ENCODE peak calls at places on chromosomes 16 and 17, in eight cellular contexts. One of them, this sample, is unnamed.

GRCh38 chr16:57446530-57447141 is 549 bp downstream of the CIAPIN1 start:
- DNase-seq in EL: peak
- DNase-seq in GDM1: no peak
- DNase-seq in T-helper 1 cell: peak
- DNase-seq in effector memory CD8-positive, alpha-beta T cell: no peak
- DNase-seq in neural progenitor cell: no peak
- DNase-seq in H1: no peak
- DNase-seq in A549: peak
- DNase-seq in this sample: peak

GRCh38 chr16:27232061-27232841 is 28.9 kb downstream of the KDM8 start:
- DNase-seq in EL: no peak
- DNase-seq in GDM1: peak
- DNase-seq in T-helper 1 cell: no peak
- DNase-seq in effector memory CD8-positive, alpha-beta T cell: no peak
- DNase-seq in neural progenitor cell: no peak
- DNase-seq in H1: no peak
- DNase-seq in A549: no peak
- DNase-seq in this sample: peak

GRCh38 chr17:80151333-80151732 is 4.4 kb upstream of the EIF4A3 start:
- DNase-seq in EL: peak
- DNase-seq in GDM1: no peak
- DNase-seq in T-helper 1 cell: no peak
- DNase-seq in effector memory CD8-positive, alpha-beta T cell: no peak
- DNase-seq in neural progenitor cell: no peak
- DNase-seq in H1: no peak
- DNase-seq in A549: no peak
- DNase-seq in this sample: no peak

GRCh38 chr17:72749119-72749572 is 343.3 kb downstream of the SLC39A11 start:
- DNase-seq in EL: no peak
- DNase-seq in GDM1: no peak
- DNase-seq in T-helper 1 cell: no peak
- DNase-seq in effector memory CD8-positive, alpha-beta T cell: no peak
- DNase-seq in neural progenitor cell: no peak
- DNase-seq in H1: no peak
- DNase-seq in A549: no peak
- DNase-seq in this sample: no peak

GRCh38 chr16:11164482-11165270 is 91.3 kb downstream of the SOCS1 start:
- DNase-seq in EL: no peak
- DNase-seq in GDM1: no peak
- DNase-seq in T-helper 1 cell: no peak
- DNase-seq in effector memory CD8-positive, alpha-beta T cell: no peak
- DNase-seq in neural progenitor cell: peak
- DNase-seq in H1: no peak
- DNase-seq in A549: no peak
- DNase-seq in this sample: no peak

GRCh38 chr16:5071681-5072333 is at the start of gene ALG1:
- DNase-seq in EL: peak
- DNase-seq in GDM1: peak
- DNase-seq in T-helper 1 cell: peak
- DNase-seq in effector memory CD8-positive, alpha-beta T cell: peak
- DNase-seq in neural progenitor cell: peak
- DNase-seq in H1: peak
- DNase-seq in A549: peak
- DNase-seq in this sample: peak

GRCh38 chr17:82354804-82355308 is 4.2 kb upstream of the TEX19 start:
- DNase-seq in EL: no peak
- DNase-seq in GDM1: no peak
- DNase-seq in T-helper 1 cell: no peak
- DNase-seq in effector memory CD8-positive, alpha-beta T cell: no peak
- DNase-seq in neural progenitor cell: no peak
- DNase-seq in H1: no peak
- DNase-seq in A549: no peak
- DNase-seq in this sample: no peak

GRCh38 chr17:67656494-67657203 is 61.1 kb upstream of the NOL11 start:
- DNase-seq in EL: no peak
- DNase-seq in GDM1: no peak
- DNase-seq in T-helper 1 cell: no peak
- DNase-seq in effector memory CD8-positive, alpha-beta T cell: no peak
- DNase-seq in neural progenitor cell: no peak
- DNase-seq in H1: no peak
- DNase-seq in A549: no peak
- DNase-seq in this sample: no peak

GRCh38 chr16:17105239-17105721 is 365.5 kb downstream of the XYLT1 start:
- DNase-seq in EL: no peak
- DNase-seq in GDM1: no peak
- DNase-seq in T-helper 1 cell: no peak
- DNase-seq in effector memory CD8-positive, alpha-beta T cell: no peak
- DNase-seq in neural progenitor cell: peak
- DNase-seq in H1: no peak
- DNase-seq in A549: no peak
- DNase-seq in this sample: peak

GRCh38 chr16:89385712-89386111 is 104.6 kb downstream of the ANKRD11 start:
- DNase-seq in EL: no peak
- DNase-seq in GDM1: no peak
- DNase-seq in T-helper 1 cell: no peak
- DNase-seq in effector memory CD8-positive, alpha-beta T cell: no peak
- DNase-seq in neural progenitor cell: no peak
- DNase-seq in H1: no peak
- DNase-seq in A549: no peak
- DNase-seq in this sample: no peak

GRCh38 chr16:2743007-2743810 is 9.2 kb upstream of the SRRM2 start:
- DNase-seq in EL: no peak
- DNase-seq in GDM1: no peak
- DNase-seq in T-helper 1 cell: no peak
- DNase-seq in effector memory CD8-positive, alpha-beta T cell: no peak
- DNase-seq in neural progenitor cell: no peak
- DNase-seq in H1: no peak
- DNase-seq in A549: no peak
- DNase-seq in this sample: no peak

GRCh38 chr17:74245145-74245817 is 28.8 kb upstream of the DNAI2 start:
- DNase-seq in EL: no peak
- DNase-seq in GDM1: no peak
- DNase-seq in T-helper 1 cell: no peak
- DNase-seq in effector memory CD8-positive, alpha-beta T cell: no peak
- DNase-seq in neural progenitor cell: peak
- DNase-seq in H1: peak
- DNase-seq in A549: no peak
- DNase-seq in this sample: peak

GRCh38 chr17:76262732-76263344 is 2.3 kb upstream of the UBALD2 start:
- DNase-seq in EL: no peak
- DNase-seq in GDM1: peak
- DNase-seq in T-helper 1 cell: no peak
- DNase-seq in effector memory CD8-positive, alpha-beta T cell: no peak
- DNase-seq in neural progenitor cell: no peak
- DNase-seq in H1: no peak
- DNase-seq in A549: no peak
- DNase-seq in this sample: no peak

GRCh38 chr17:16013943-16014407 is 14.4 kb downstream of the TTC19 start:
- DNase-seq in EL: peak
- DNase-seq in GDM1: no peak
- DNase-seq in T-helper 1 cell: no peak
- DNase-seq in effector memory CD8-positive, alpha-beta T cell: no peak
- DNase-seq in neural progenitor cell: peak
- DNase-seq in H1: no peak
- DNase-seq in A549: peak
- DNase-seq in this sample: peak

GRCh38 chr17:18226284-18226945 is 980 bp downstream of the LLGL1 start:
- DNase-seq in EL: peak
- DNase-seq in GDM1: no peak
- DNase-seq in T-helper 1 cell: no peak
- DNase-seq in effector memory CD8-positive, alpha-beta T cell: no peak
- DNase-seq in neural progenitor cell: no peak
- DNase-seq in H1: no peak
- DNase-seq in A549: no peak
- DNase-seq in this sample: no peak

GRCh38 chr17:68646626-68647526 is 45.7 kb upstream of the FAM20A start:
- DNase-seq in EL: no peak
- DNase-seq in GDM1: no peak
- DNase-seq in T-helper 1 cell: no peak
- DNase-seq in effector memory CD8-positive, alpha-beta T cell: no peak
- DNase-seq in neural progenitor cell: no peak
- DNase-seq in H1: no peak
- DNase-seq in A549: no peak
- DNase-seq in this sample: no peak

GRCh38 chr16:71610936-71611871 is 14.8 kb upstream of the MARVELD3 start:
- DNase-seq in EL: peak
- DNase-seq in GDM1: peak
- DNase-seq in T-helper 1 cell: peak
- DNase-seq in effector memory CD8-positive, alpha-beta T cell: peak
- DNase-seq in neural progenitor cell: peak
- DNase-seq in H1: peak
- DNase-seq in A549: peak
- DNase-seq in this sample: peak

GRCh38 chr17:773467-774319 is 8.4 kb downstream of the GLOD4 start:
- DNase-seq in EL: no peak
- DNase-seq in GDM1: no peak
- DNase-seq in T-helper 1 cell: no peak
- DNase-seq in effector memory CD8-positive, alpha-beta T cell: no peak
- DNase-seq in neural progenitor cell: peak
- DNase-seq in H1: no peak
- DNase-seq in A549: no peak
- DNase-seq in this sample: no peak

GRCh38 chr16:67378642-67379041 is 14.7 kb downstream of the TPPP3 start:
- DNase-seq in EL: no peak
- DNase-seq in GDM1: no peak
- DNase-seq in T-helper 1 cell: no peak
- DNase-seq in effector memory CD8-positive, alpha-beta T cell: no peak
- DNase-seq in neural progenitor cell: no peak
- DNase-seq in H1: no peak
- DNase-seq in A549: no peak
- DNase-seq in this sample: no peak

GRCh38 chr17:6467567-6467966 is 23.3 kb downstream of the PIMREG start:
- DNase-seq in EL: no peak
- DNase-seq in GDM1: no peak
- DNase-seq in T-helper 1 cell: no peak
- DNase-seq in effector memory CD8-positive, alpha-beta T cell: no peak
- DNase-seq in neural progenitor cell: no peak
- DNase-seq in H1: no peak
- DNase-seq in A549: no peak
- DNase-seq in this sample: no peak

GRCh38 chr16:73047221-73047535 is 750 bp downstream of the ZFHX3 start:
- DNase-seq in EL: peak
- DNase-seq in GDM1: no peak
- DNase-seq in T-helper 1 cell: no peak
- DNase-seq in effector memory CD8-positive, alpha-beta T cell: no peak
- DNase-seq in neural progenitor cell: no peak
- DNase-seq in H1: no peak
- DNase-seq in A549: no peak
- DNase-seq in this sample: no peak

GRCh38 chr17:77145635-77146632 is 5.2 kb downstream of the SEC14L1 start:
- DNase-seq in EL: peak
- DNase-seq in GDM1: no peak
- DNase-seq in T-helper 1 cell: no peak
- DNase-seq in effector memory CD8-positive, alpha-beta T cell: no peak
- DNase-seq in neural progenitor cell: no peak
- DNase-seq in H1: no peak
- DNase-seq in A549: no peak
- DNase-seq in this sample: peak

GRCh38 chr16:1674306-1674705 is 3.8 kb upstream of the JPT2 start:
- DNase-seq in EL: no peak
- DNase-seq in GDM1: no peak
- DNase-seq in T-helper 1 cell: no peak
- DNase-seq in effector memory CD8-positive, alpha-beta T cell: no peak
- DNase-seq in neural progenitor cell: no peak
- DNase-seq in H1: no peak
- DNase-seq in A549: no peak
- DNase-seq in this sample: peak

GRCh38 chr16:35176449-35176848 is 1717.0 kb downstream of the TP53TG3F start:
- DNase-seq in EL: no peak
- DNase-seq in GDM1: no peak
- DNase-seq in T-helper 1 cell: no peak
- DNase-seq in effector memory CD8-positive, alpha-beta T cell: no peak
- DNase-seq in neural progenitor cell: no peak
- DNase-seq in H1: no peak
- DNase-seq in A549: no peak
- DNase-seq in this sample: no peak

GRCh38 chr17:185445-186138 is 4.1 kb upstream of the DOC2B start:
- DNase-seq in EL: no peak
- DNase-seq in GDM1: no peak
- DNase-seq in T-helper 1 cell: no peak
- DNase-seq in effector memory CD8-positive, alpha-beta T cell: no peak
- DNase-seq in neural progenitor cell: peak
- DNase-seq in H1: no peak
- DNase-seq in A549: no peak
- DNase-seq in this sample: no peak

GRCh38 chr16:3266873-3267537 is 10.6 kb upstream of the MEFV start:
- DNase-seq in EL: peak
- DNase-seq in GDM1: no peak
- DNase-seq in T-helper 1 cell: no peak
- DNase-seq in effector memory CD8-positive, alpha-beta T cell: no peak
- DNase-seq in neural progenitor cell: peak
- DNase-seq in H1: no peak
- DNase-seq in A549: peak
- DNase-seq in this sample: peak

GRCh38 chr17:37358830-37359681 is 16.7 kb upstream of the C17orf78 start:
- DNase-seq in EL: peak
- DNase-seq in GDM1: peak
- DNase-seq in T-helper 1 cell: peak
- DNase-seq in effector memory CD8-positive, alpha-beta T cell: peak
- DNase-seq in neural progenitor cell: peak
- DNase-seq in H1: peak
- DNase-seq in A549: peak
- DNase-seq in this sample: peak

GRCh38 chr16:3646348-3646920 is 8.1 kb upstream of the DNASE1 start:
- DNase-seq in EL: no peak
- DNase-seq in GDM1: no peak
- DNase-seq in T-helper 1 cell: no peak
- DNase-seq in effector memory CD8-positive, alpha-beta T cell: no peak
- DNase-seq in neural progenitor cell: no peak
- DNase-seq in H1: peak
- DNase-seq in A549: peak
- DNase-seq in this sample: peak

GRCh38 chr17:8225813-8226535 is 15.6 kb upstream of the AURKB start:
- DNase-seq in EL: peak
- DNase-seq in GDM1: no peak
- DNase-seq in T-helper 1 cell: peak
- DNase-seq in effector memory CD8-positive, alpha-beta T cell: peak
- DNase-seq in neural progenitor cell: peak
- DNase-seq in H1: peak
- DNase-seq in A549: peak
- DNase-seq in this sample: peak

GRCh38 chr17:31739300-31739699 is 119.7 kb downstream of the COPRS start:
- DNase-seq in EL: peak
- DNase-seq in GDM1: no peak
- DNase-seq in T-helper 1 cell: no peak
- DNase-seq in effector memory CD8-positive, alpha-beta T cell: no peak
- DNase-seq in neural progenitor cell: no peak
- DNase-seq in H1: no peak
- DNase-seq in A549: no peak
- DNase-seq in this sample: no peak

This sample was measured in SJCRH30.